ENCODE peak calls at places on chromosomes 6 and 20, in eight cellular contexts. I, A, Y, S, Z, B, U and N are unnamed samples.

GRCh38 chr6:51814418-51814817 is 273.0 kb downstream of the PKHD1 start:
- DNase-seq in I (no peak), A (no peak), Y (peak), S (no peak), Z (no peak), B (no peak), U (no peak), N (no peak)

GRCh38 chr6:13445005-13445743 is 42.2 kb downstream of the GFOD1 start:
- DNase-seq in I (no peak), A (peak), Y (no peak), S (peak), Z (peak), B (peak), U (no peak), N (no peak)

GRCh38 chr20:20225325-20225724 is 142.6 kb upstream of the INSM1 start:
- DNase-seq in I (no peak), A (no peak), Y (no peak), S (no peak), Z (no peak), B (no peak), U (no peak), N (no peak)

GRCh38 chr6:31881136-31881859 is 2.5 kb upstream of the SLC44A4 start:
- DNase-seq in I (no peak), A (no peak), Y (no peak), S (no peak), Z (no peak), B (no peak), U (no peak), N (no peak)

GRCh38 chr20:20022498-20022897 is 5.3 kb downstream of the NAA20 start:
- DNase-seq in I (no peak), A (no peak), Y (no peak), S (no peak), Z (no peak), B (no peak), U (no peak), N (peak)

GRCh38 chr6:35213824-35214756 is at the start of gene SCUBE3:
- DNase-seq in I (peak), A (peak), Y (no peak), S (no peak), Z (no peak), B (peak), U (no peak), N (peak)

GRCh38 chr6:44257753-44258324 is 511 bp upstream of the SLC35B2 start:
- DNase-seq in I (no peak), A (no peak), Y (no peak), S (no peak), Z (no peak), B (no peak), U (no peak), N (peak)

GRCh38 chr6:124962617-124963415 is 579 bp downstream of the RNF217 start:
- DNase-seq in I (no peak), A (peak), Y (no peak), S (peak), Z (peak), B (peak), U (no peak), N (peak)

GRCh38 chr6:35017461-35018183 is 123.5 kb downstream of the TCP11 start:
- DNase-seq in I (no peak), A (peak), Y (no peak), S (peak), Z (no peak), B (no peak), U (no peak), N (no peak)

GRCh38 chr20:34985439-34986310 is 30.0 kb downstream of the MYH7B start:
- DNase-seq in I (no peak), A (no peak), Y (no peak), S (peak), Z (no peak), B (no peak), U (no peak), N (no peak)

GRCh38 chr6:13513606-13514502 is 26.5 kb upstream of the GFOD1 start:
- DNase-seq in I (peak), A (no peak), Y (no peak), S (no peak), Z (no peak), B (peak), U (no peak), N (no peak)

GRCh38 chr6:7899046-7899888 is 11.3 kb downstream of the TXNDC5 start:
- DNase-seq in I (no peak), A (no peak), Y (no peak), S (no peak), Z (no peak), B (no peak), U (no peak), N (peak)

GRCh38 chr6:57246307-57246706 is 24.2 kb upstream of the RAB23 start:
- DNase-seq in I (no peak), A (no peak), Y (no peak), S (no peak), Z (no peak), B (no peak), U (no peak), N (no peak)

GRCh38 chr6:68880050-68880449 is 245.0 kb downstream of the ADGRB3 start:
- DNase-seq in I (no peak), A (no peak), Y (no peak), S (no peak), Z (no peak), B (no peak), U (no peak), N (no peak)

GRCh38 chr6:5968817-5969726 is 37.7 kb downstream of the NRN1 start:
- DNase-seq in I (no peak), A (no peak), Y (no peak), S (peak), Z (peak), B (peak), U (no peak), N (no peak)

GRCh38 chr20:57664924-57665588 is 44.8 kb downstream of the PMEPA1 start:
- DNase-seq in I (no peak), A (no peak), Y (no peak), S (peak), Z (no peak), B (no peak), U (no peak), N (no peak)

GRCh38 chr20:44426879-44427785 is 48.5 kb upstream of the TTPAL start:
- DNase-seq in I (no peak), A (no peak), Y (no peak), S (no peak), Z (no peak), B (no peak), U (no peak), N (no peak)

GRCh38 chr6:150377211-150377781 is 8.5 kb downstream of the IYD start:
- DNase-seq in I (peak), A (no peak), Y (no peak), S (peak), Z (no peak), B (peak), U (no peak), N (no peak)

GRCh38 chr6:43717822-43718221 is 30.2 kb upstream of the MRPS18A start:
- DNase-seq in I (no peak), A (peak), Y (no peak), S (no peak), Z (no peak), B (no peak), U (no peak), N (no peak)

GRCh38 chr20:44836596-44837120 is 26.3 kb upstream of the RIMS4 start:
- DNase-seq in I (peak), A (no peak), Y (no peak), S (no peak), Z (no peak), B (no peak), U (no peak), N (no peak)

GRCh38 chr6:40551966-40552365 is 35.2 kb downstream of the LRFN2 start:
- DNase-seq in I (no peak), A (no peak), Y (no peak), S (no peak), Z (no peak), B (no peak), U (no peak), N (no peak)

GRCh38 chr6:111263837-111264236 is 176.5 kb downstream of the SLC16A10 start:
- DNase-seq in I (no peak), A (no peak), Y (no peak), S (no peak), Z (peak), B (peak), U (no peak), N (no peak)

GRCh38 chr6:168229368-168229752 is 90.2 kb downstream of the DACT2 start:
- DNase-seq in I (no peak), A (no peak), Y (no peak), S (no peak), Z (no peak), B (no peak), U (no peak), N (no peak)

GRCh38 chr6:135936606-135937005 is 85.1 kb downstream of the PDE7B start:
- DNase-seq in I (no peak), A (no peak), Y (no peak), S (no peak), Z (peak), B (peak), U (peak), N (no peak)

GRCh38 chr20:64256282-64256947 is 867 bp downstream of the PCMTD2 start:
- DNase-seq in I (no peak), A (peak), Y (no peak), S (no peak), Z (peak), B (no peak), U (no peak), N (no peak)

GRCh38 chr6:3394671-3395070 is 62.2 kb downstream of the SLC22A23 start:
- DNase-seq in I (no peak), A (no peak), Y (no peak), S (no peak), Z (no peak), B (no peak), U (no peak), N (no peak)
- TF ChIP-seq CTCF in I (no peak), A (no peak), Y (no peak), S (no peak), Z (no peak), B (no peak), U (no peak), N (no peak)

DNA sequence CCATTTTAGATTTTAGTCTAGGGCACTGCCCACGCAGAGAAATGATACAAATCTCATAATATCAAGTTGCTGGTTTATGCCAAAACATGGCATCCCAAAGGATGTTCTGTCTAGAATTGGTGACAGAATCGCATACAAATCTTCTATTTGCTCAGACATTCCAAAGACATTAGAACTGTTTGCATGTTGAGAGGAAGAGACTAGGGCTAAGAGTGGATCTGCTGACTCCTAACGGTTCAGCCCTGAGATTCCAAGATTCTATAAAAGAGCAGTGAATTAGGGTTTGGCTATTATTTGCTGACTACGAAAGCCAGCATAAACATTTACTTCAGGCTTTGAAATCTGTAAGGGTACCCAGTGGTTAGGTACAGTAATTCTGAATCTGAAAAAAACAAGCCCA is 3.6 kb downstream of the EPB41L2 start:
- DNase-seq in I (no peak), A (no peak), Y (no peak), S (no peak), Z (no peak), B (peak), U (no peak), N (no peak)
- TF ChIP-seq CTCF in I (peak), A (no peak), Y (no peak), S (no peak), Z (no peak), B (no peak), U (no peak), N (no peak)

GRCh38 chr6:2738373-2738979 is 12.2 kb downstream of the MYLK4 start:
- DNase-seq in I (no peak), A (no peak), Y (no peak), S (no peak), Z (peak), B (peak), U (peak), N (peak)
- TF ChIP-seq CTCF in I (peak), A (peak), Y (peak), S (peak), Z (peak), B (peak), U (peak), N (peak)

DNA sequence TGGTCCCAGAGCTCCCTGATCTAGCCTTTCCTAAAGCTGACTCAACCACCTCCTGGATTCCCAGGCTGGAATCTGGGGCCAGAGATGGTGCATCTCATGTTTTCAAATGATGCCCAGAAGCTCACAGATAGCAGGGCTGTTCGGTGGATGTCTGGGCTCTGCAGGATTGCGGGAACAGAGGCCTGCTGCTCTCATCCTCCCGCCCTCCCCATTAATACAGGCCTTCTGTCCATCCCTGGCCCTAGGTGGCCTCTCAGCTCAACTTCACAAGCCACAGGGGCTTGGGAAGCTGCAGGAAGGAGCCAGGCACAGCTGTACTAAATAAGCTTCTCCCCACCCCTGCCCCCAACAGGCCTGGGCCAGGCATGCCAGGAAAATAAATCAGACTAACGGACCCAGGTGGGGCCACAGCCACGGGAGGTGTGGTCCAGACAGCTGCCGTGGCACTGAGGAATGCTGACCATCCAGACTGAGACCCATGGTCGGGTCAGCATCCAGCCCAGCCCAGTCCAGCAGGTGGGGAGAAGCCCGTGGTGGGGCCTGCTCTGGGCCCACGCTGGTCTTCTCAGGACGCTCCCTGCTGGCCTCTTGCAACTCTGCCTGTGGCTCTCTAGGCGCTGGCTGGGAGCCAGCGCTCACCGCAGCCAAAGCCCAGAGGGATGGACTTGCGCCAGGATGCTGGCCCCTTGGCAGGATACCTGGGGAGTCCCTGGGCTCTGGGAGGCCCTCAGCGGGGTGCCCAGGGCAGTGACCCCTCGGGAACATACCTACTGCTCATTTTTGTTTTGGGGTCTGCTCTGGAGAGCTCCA is 8.5 kb upstream of the YTHDF1 start:
- DNase-seq in I (no peak), A (peak), Y (no peak), S (peak), Z (peak), B (peak), U (no peak), N (no peak)
- TF ChIP-seq CTCF in I (peak), A (no peak), Y (peak), S (no peak), Z (peak), B (no peak), U (no peak), N (no peak)

GRCh38 chr6:29967379-29968010 is 25.2 kb downstream of the HLA-A start:
- DNase-seq in I (no peak), A (no peak), Y (peak), S (no peak), Z (peak), B (peak), U (no peak), N (no peak)
- TF ChIP-seq CTCF in I (peak), A (no peak), Y (no peak), S (no peak), Z (peak), B (no peak), U (no peak), N (peak)

GRCh38 chr20:21796059-21796458 is 90.6 kb downstream of the PAX1 start:
- DNase-seq in I (no peak), A (no peak), Y (no peak), S (no peak), Z (peak), B (no peak), U (no peak), N (no peak)
- TF ChIP-seq CTCF in I (no peak), A (no peak), Y (peak), S (no peak), Z (peak), B (no peak), U (no peak), N (peak)

DNA sequence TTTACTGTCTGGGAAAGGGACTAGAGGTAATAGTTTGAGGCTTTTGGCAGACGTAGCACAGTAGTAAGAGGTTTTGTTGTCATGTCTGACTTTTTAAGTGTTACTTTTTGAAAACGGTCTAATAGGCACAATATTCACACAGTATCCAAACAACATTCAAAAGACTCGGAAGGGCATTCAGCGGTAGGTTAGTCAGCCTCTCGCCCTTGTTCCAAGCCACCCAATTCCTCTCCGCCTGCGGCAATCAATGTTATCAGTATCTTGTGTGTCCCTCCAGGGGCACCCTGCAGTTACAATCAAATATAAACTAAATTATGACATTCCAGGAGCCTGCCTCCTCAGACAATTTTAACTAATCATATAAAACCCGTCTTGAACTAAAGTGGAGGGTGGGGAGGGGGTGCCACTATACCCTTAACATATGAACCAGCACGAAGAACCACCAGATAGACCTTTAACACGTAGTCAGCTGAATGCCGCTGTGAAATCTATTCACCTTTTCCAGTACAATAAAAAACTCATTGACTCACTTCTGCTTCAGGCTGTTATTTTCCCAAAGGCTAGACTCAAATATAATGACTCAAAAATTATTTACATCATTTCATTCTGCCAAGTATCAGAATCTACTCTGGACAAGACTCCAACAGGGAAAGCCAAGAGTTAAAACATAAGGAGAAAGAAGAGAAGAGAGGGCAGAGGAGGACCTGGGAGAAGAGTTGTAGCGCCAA is 1.7 kb downstream of the TENT5A start:
- DNase-seq in I (no peak), A (no peak), Y (no peak), S (no peak), Z (peak), B (peak), U (no peak), N (no peak)
- TF ChIP-seq CTCF in I (no peak), A (no peak), Y (no peak), S (no peak), Z (no peak), B (no peak), U (no peak), N (no peak)

GRCh38 chr6:33814663-33814985 is 10.8 kb upstream of the MLN start:
- DNase-seq in I (no peak), A (no peak), Y (no peak), S (no peak), Z (no peak), B (no peak), U (no peak), N (no peak)

GRCh38 chr6:33809619-33810018 is 5.8 kb upstream of the MLN start:
- DNase-seq in I (no peak), A (no peak), Y (no peak), S (no peak), Z (no peak), B (no peak), U (no peak), N (no peak)

GRCh38 chr6:33813960-33814662 is 10.3 kb upstream of the MLN start:
- DNase-seq in I (no peak), A (no peak), Y (no peak), S (peak), Z (no peak), B (no peak), U (no peak), N (no peak)

GRCh38 chr6:33813246-33813904 is 9.6 kb upstream of the MLN start:
- DNase-seq in I (no peak), A (no peak), Y (no peak), S (peak), Z (no peak), B (no peak), U (no peak), N (no peak)

DNA sequence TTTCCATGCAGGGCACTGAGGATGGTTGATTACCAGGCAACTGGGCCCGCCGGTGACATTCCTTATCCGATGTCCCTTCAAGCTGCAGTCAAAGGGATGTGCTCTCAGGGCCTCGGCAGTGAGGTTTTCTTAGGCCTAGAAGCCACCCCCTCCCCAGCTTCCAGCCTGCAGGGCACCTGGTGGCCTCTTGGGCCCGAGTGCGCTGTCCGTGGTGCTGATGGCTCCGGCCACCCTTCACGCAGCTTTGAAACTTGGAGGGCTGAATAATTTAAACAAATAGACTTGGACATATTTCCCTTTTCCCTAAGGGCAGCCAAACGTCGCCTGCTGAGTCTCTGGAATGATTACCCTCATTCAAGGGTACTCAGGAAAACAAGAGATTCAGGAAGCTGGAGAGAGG is 8.9 kb upstream of the MLN start:
- DNase-seq in I (no peak), A (peak), Y (no peak), S (peak), Z (peak), B (peak), U (no peak), N (peak)
- TF ChIP-seq CTCF in I (peak), A (no peak), Y (peak), S (peak), Z (peak), B (peak), U (peak), N (no peak)

GRCh38 chr20:39830903-39831302 is 858.1 kb downstream of the MAFB start:
- DNase-seq in I (no peak), A (no peak), Y (no peak), S (no peak), Z (no peak), B (no peak), U (no peak), N (no peak)

GRCh38 chr20:39829713-39830112 is 859.3 kb downstream of the MAFB start:
- DNase-seq in I (no peak), A (no peak), Y (no peak), S (no peak), Z (no peak), B (peak), U (no peak), N (peak)

GRCh38 chr20:39825524-39825923 is 863.4 kb downstream of the DHX35 start:
- DNase-seq in I (no peak), A (no peak), Y (no peak), S (no peak), Z (peak), B (no peak), U (no peak), N (no peak)

GRCh38 chr20:39825950-39826349 is 863.1 kb downstream of the MAFB start:
- DNase-seq in I (no peak), A (no peak), Y (no peak), S (no peak), Z (no peak), B (peak), U (no peak), N (peak)

DNA sequence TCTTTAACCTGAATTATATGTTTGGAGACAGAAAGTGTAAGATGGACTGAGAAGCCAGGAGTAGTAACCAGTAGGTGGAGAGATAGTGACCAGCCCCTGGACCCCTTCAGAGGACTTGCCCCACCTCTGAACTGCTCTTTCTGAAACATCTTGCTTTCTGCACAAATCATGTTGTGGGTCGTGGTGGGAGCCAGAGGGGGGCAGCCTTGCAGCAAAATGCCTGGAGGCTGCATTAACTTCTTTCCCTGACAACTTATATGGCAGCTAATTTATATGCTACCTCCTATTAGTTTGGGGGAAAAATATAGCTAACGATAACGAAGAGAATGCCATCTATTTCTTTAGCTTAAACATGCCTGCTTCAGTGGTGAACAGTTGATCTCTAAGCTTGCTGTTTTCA is 859.8 kb downstream of the MAFB start:
- DNase-seq in I (no peak), A (no peak), Y (no peak), S (no peak), Z (no peak), B (peak), U (no peak), N (no peak)
- TF ChIP-seq CTCF in I (peak), A (no peak), Y (peak), S (peak), Z (no peak), B (peak), U (peak), N (peak)